ENCODE peak calls at places on chromosomes 11 and 22, in six cellular contexts. I is WTC11, V is HepG2, Z is K562, W is HCT116, K is GM12878. T is an unnamed sample.

GRCh38 chr22:26097840-26098239 is 71.4 kb upstream of the SEZ6L start:
- DNase-seq in W (no peak), V (no peak), K (no peak), I (no peak), Z (no peak), T (no peak)

GRCh38 chr22:20396639-20397038 is 2.7 kb downstream of the ZNF74 start:
- DNase-seq in K (peak), I (no peak), Z (peak), W (no peak), V (no peak), T (no peak)

GRCh38 chr22:48238966-48239365 is 1476.5 kb downstream of the TBC1D22A start:
- DNase-seq in I (no peak), K (no peak), V (no peak), W (no peak), Z (no peak), T (no peak)

GRCh38 chr11:131744847-131745246 is 374.4 kb downstream of the NTM start:
- DNase-seq in Z (no peak), K (no peak), I (no peak), W (no peak), V (no peak), T (no peak)

GRCh38 chr11:113782134-113782533 is 2.5 kb downstream of the CLDN25 start:
- DNase-seq in I (no peak), Z (no peak), K (no peak), V (no peak), W (no peak), T (no peak)

GRCh38 chr11:6298605-6299004 is 21.7 kb downstream of the CAVIN3 start:
- DNase-seq in Z (no peak), K (no peak), I (peak), W (peak), V (peak), T (peak)

GRCh38 chr11:28627690-28628255 is 519.6 kb downstream of the METTL15 start:
- DNase-seq in W (no peak), Z (no peak), V (no peak), I (no peak), K (no peak), T (no peak)

GRCh38 chr22:38733329-38734202 is 22.2 kb downstream of the SUN2 start:
- DNase-seq in V (peak), I (peak), Z (peak), W (no peak), K (no peak), T (no peak)

GRCh38 chr22:42720263-42721044 is at the start of gene A4GALT:
- DNase-seq in W (no peak), V (no peak), K (no peak), I (peak), Z (peak), T (no peak)

GRCh38 chr22:31094741-31095140 is 12.6 kb downstream of the SELENOM start:
- DNase-seq in V (no peak), K (no peak), I (no peak), Z (no peak), W (no peak), T (no peak)

GRCh38 chr11:96448225-96448624 is 58.4 kb downstream of the JRKL start:
- DNase-seq in I (no peak), K (no peak), V (no peak), Z (no peak), W (no peak), T (no peak)

GRCh38 chr22:50440544-50441249 is 34.1 kb downstream of the SBF1 start:
- DNase-seq in W (no peak), I (no peak), V (no peak), Z (no peak), K (no peak), T (no peak)

GRCh38 chr22:49667236-49667635 is 160.4 kb downstream of the BRD1 start:
- DNase-seq in K (no peak), Z (no peak), V (no peak), I (peak), W (no peak), T (no peak)

GRCh38 chr22:16608931-16609330 is 16.3 kb upstream of the CCT8L2 start:
- DNase-seq in K (no peak), Z (peak), V (no peak), W (no peak), I (no peak), T (no peak)

GRCh38 chr11:9219115-9219514 is 46.0 kb downstream of the DENND5A start:
- DNase-seq in V (no peak), I (no peak), Z (no peak), W (no peak), K (no peak), T (no peak)

GRCh38 chr22:47044722-47045545 is 282.5 kb downstream of the TBC1D22A start:
- DNase-seq in Z (no peak), I (no peak), K (no peak), V (no peak), W (no peak), T (no peak)

GRCh38 chr11:73728000-73728399 is 32.9 kb downstream of the RAB6A start:
- DNase-seq in W (no peak), V (no peak), Z (no peak), I (no peak), K (no peak), T (no peak)

GRCh38 chr11:12177739-12178338 is 67.4 kb downstream of the MICAL2 start:
- DNase-seq in Z (no peak), I (no peak), K (no peak), V (no peak), W (no peak), T (no peak)

GRCh38 chr11:70641366-70641765 is 243.0 kb downstream of the CTTN start:
- DNase-seq in W (no peak), V (no peak), Z (no peak), I (peak), K (no peak), T (no peak)

GRCh38 chr11:67375320-67376021 is 2.1 kb upstream of the CLCF1 start:
- DNase-seq in I (no peak), V (no peak), W (no peak), K (no peak), Z (no peak), T (peak)

GRCh38 chr11:18384157-18384641 is 10.2 kb upstream of the LDHA start:
- DNase-seq in Z (peak), I (no peak), W (no peak), K (peak), V (peak), T (no peak)

GRCh38 chr11:24131698-24132097 is 365.2 kb upstream of the LUZP2 start:
- DNase-seq in Z (no peak), I (no peak), W (no peak), V (no peak), K (no peak), T (no peak)

GRCh38 chr11:19393941-19394340 is 153.2 kb upstream of the E2F8 start:
- DNase-seq in W (no peak), K (no peak), V (no peak), Z (no peak), I (no peak), T (no peak)

GRCh38 chr11:24585192-24585591 is 88.3 kb downstream of the LUZP2 start:
- DNase-seq in V (no peak), Z (no peak), W (no peak), I (no peak), K (no peak), T (no peak)

GRCh38 chr22:20427945-20428417 is 9.6 kb downstream of the SCARF2 start:
- DNase-seq in K (no peak), V (no peak), Z (no peak), I (no peak), W (no peak), T (no peak)

GRCh38 chr11:2101171-2101675 is 38.0 kb downstream of the IGF2 start:
- DNase-seq in K (no peak), W (no peak), I (no peak), Z (no peak), V (no peak), T (no peak)

GRCh38 chr22:17998913-17999312 is 25.4 kb downstream of the MICAL3 start:
- DNase-seq in K (no peak), V (no peak), I (no peak), Z (no peak), W (no peak), T (no peak)

GRCh38 chr11:109898592-109898991 is 194.6 kb upstream of the ZC3H12C start:
- DNase-seq in W (no peak), I (no peak), V (no peak), K (no peak), Z (no peak), T (no peak)

GRCh38 chr11:111819161-111820058 is 52.0 kb downstream of the ALG9 start:
- DNase-seq in W (no peak), V (no peak), I (no peak), Z (no peak), K (no peak), T (no peak)

GRCh38 chr11:2929511-2929879 is 275 bp upstream of the PHLDA2 start:
- DNase-seq in V (no peak), Z (peak), K (no peak), W (peak), I (peak), T (no peak)

GRCh38 chr11:69372589-69373250 is 78.8 kb downstream of the MYEOV start:
- DNase-seq in V (no peak), W (no peak), K (no peak), I (no peak), Z (no peak), T (no peak)

GRCh38 chr11:95680169-95680929 is 109.2 kb downstream of the FAM76B start:
- DNase-seq in V (no peak), W (no peak), K (no peak), Z (no peak), I (no peak), T (no peak)

GRCh38 chr11:1823376-1824220 is 11.2 kb upstream of the SYT8 start:
- DNase-seq in V (no peak), K (no peak), W (no peak), Z (no peak), I (no peak), T (no peak)

GRCh38 chr11:13929551-13929950 is 33.0 kb upstream of the SPON1 start:
- DNase-seq in Z (no peak), K (no peak), I (no peak), W (no peak), V (no peak), T (no peak)

GRCh38 chr11:126282361-126282741 is 542 bp upstream of the TIRAP start:
- DNase-seq in Z (peak), V (peak), K (no peak), I (peak), W (no peak), T (peak)

GRCh38 chr11:15158351-15159015 is 43.8 kb downstream of the INSC start:
- DNase-seq in K (no peak), W (no peak), I (no peak), Z (no peak), V (no peak), T (no peak)

GRCh38 chr11:107770546-107770945 is 58.7 kb upstream of the SLN start:
- DNase-seq in Z (no peak), K (no peak), I (no peak), V (no peak), W (no peak), T (no peak)

GRCh38 chr11:77287615-77288273 is 13.7 kb downstream of the GDPD4 start:
- DNase-seq in K (no peak), I (no peak), Z (no peak), W (no peak), V (no peak), T (no peak)

GRCh38 chr22:43774318-43774717 is 37.8 kb downstream of the EFCAB6 start:
- DNase-seq in V (no peak), Z (no peak), W (no peak), K (no peak), I (no peak), T (no peak)

GRCh38 chr22:48279465-48279765 is 1517.0 kb downstream of the TBC1D22A start:
- DNase-seq in W (no peak), I (no peak), V (no peak), Z (no peak), K (no peak), T (no peak)

GRCh38 chr22:29343313-29343805 is 27.9 kb upstream of the RASL10A start:
- DNase-seq in V (no peak), W (no peak), Z (no peak), K (no peak), I (no peak), T (no peak)
- TF ChIP-seq MAX in V (no peak), W (no peak), Z (no peak), K (no peak), I (no peak), T (no peak)

GRCh38 chr11:44555031-44555800 is 10.2 kb upstream of the CD82 start:
- DNase-seq in V (no peak), K (no peak), W (no peak), I (no peak), Z (no peak), T (no peak)
- TF ChIP-seq ATF3 in V (no peak), K (no peak), W (no peak), I (no peak), Z (no peak), T (no peak)

GRCh38 chr22:23775779-23776375 is 3.2 kb downstream of the MMP11 start:
- DNase-seq in W (no peak), V (no peak), K (no peak), I (no peak), Z (no peak), T (no peak)
- TF ChIP-seq MAX in W (no peak), V (no peak), K (no peak), I (no peak), Z (no peak), T (no peak)

GRCh38 chr11:65277878-65278277 is 16.1 kb downstream of the POLA2 start:
- DNase-seq in Z (no peak), V (no peak), I (no peak), K (no peak), W (no peak), T (no peak)

GRCh38 chr11:65280646-65281045 is 18.9 kb downstream of the POLA2 start:
- DNase-seq in V (no peak), W (no peak), K (no peak), I (no peak), Z (no peak), T (no peak)

GRCh38 chr11:65275906-65276305 is 14.1 kb downstream of the POLA2 start:
- DNase-seq in V (peak), W (no peak), K (no peak), I (no peak), Z (no peak), T (no peak)

GRCh38 chr11:65278351-65278750 is 16.6 kb downstream of the POLA2 start:
- DNase-seq in V (no peak), I (no peak), Z (no peak), K (no peak), W (no peak), T (no peak)

GRCh38 chr11:65279713-65280459 is 18.1 kb downstream of the POLA2 start:
- DNase-seq in W (peak), K (peak), V (peak), I (no peak), Z (no peak), T (no peak)
- TF ChIP-seq ATF3 in W (no peak), K (no peak), V (no peak), I (no peak), Z (no peak), T (no peak)

DNA sequence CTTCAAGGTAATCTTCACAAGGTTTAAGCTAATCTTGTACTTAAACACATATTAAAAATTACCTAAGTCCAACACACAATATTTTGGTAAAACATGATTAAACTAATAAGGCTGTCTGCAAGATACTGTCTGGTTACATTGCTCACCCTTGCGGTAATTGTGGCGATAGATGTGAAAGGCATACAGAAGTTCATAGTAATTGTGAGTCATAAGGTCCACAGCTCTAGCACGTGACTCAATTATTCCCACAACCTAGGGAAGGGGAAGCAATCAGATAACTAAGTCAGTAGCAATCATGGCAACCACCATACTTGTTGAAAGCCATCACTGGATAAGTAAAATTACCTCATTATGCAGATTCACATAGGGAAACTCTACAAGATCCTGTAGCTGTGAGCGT is 30.5 kb upstream of the FNBP4 start:
- DNase-seq in W (no peak), Z (no peak), K (no peak), I (no peak), V (no peak), T (no peak)
- TF ChIP-seq MAX in W (no peak), Z (no peak), K (no peak), I (no peak), V (no peak), T (no peak)

DNA sequence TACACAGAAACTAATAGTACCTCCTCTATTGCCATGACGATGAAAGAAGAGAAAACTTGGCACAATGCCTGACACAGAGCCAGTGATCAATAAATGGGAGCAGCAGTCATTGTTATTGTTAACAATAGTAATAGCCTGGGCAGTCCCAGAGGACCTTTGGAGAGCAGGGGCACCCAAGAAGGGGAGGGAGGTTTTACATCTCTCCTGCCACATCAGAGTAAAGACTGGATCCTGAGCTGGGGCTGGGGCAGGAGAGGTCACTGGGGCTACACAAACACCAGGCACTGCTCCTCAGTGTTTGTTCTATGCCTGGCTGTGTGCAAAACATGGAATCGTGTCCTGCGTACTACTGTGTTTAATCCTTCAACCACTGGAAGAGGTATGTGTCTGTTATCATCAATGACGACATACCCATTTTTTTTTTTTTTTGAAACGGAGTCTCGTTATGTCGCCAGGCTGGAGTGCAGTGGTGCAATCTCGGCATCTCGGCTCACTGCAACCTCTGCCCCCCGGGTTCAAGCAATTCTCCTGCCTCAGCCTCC is 25.0 kb upstream of the CREB3L1 start:
- DNase-seq in W (no peak), Z (no peak), I (no peak), V (peak), K (no peak), T (no peak)
- TF ChIP-seq ATF3 in W (no peak), Z (no peak), I (no peak), V (no peak), K (no peak), T (no peak)